ENCODE peak calls at places on chromosome 6, in ten cellular contexts. One of them, this sample, is unnamed.
A peak's percentile ranks its signal among the peaks of the same experiment; 100 is the strongest.

GRCh38 chr6:110814488-110815259 is 595 bp downstream of the CDK19 start:
- DNase-seq in heart left ventricle: peak; percentile 71
- DNase-seq in psoas muscle: peak; percentile 61
- DNase-seq in Karpas-422: peak; percentile 75
- DNase-seq in IMR-90: peak; percentile 45
- DNase-seq in A549: peak; percentile 36
- DNase-seq in CD8-positive, alpha-beta T cell: peak; percentile 54
- DNase-seq in upper lobe of right lung: peak; percentile 86
- DNase-seq in mesendoderm: peak; percentile 59
- DNase-seq in suprapubic skin: peak; percentile 83
- DNase-seq in this sample: peak; percentile 46

GRCh38 chr6:12751694-12752304 is 35.2 kb downstream of the PHACTR1 start:
- DNase-seq in heart left ventricle: peak; percentile 41
- DNase-seq in psoas muscle: peak; percentile 22
- DNase-seq in Karpas-422: peak; percentile 79
- DNase-seq in IMR-90: peak; percentile 12
- DNase-seq in A549: peak; percentile 14
- DNase-seq in CD8-positive, alpha-beta T cell: peak; percentile 10
- DNase-seq in upper lobe of right lung: no peak
- DNase-seq in mesendoderm: peak; percentile 78
- DNase-seq in suprapubic skin: no peak
- DNase-seq in this sample: peak; percentile 5

GRCh38 chr6:143569035-143569434 is 57.5 kb upstream of the FUCA2 start:
- DNase-seq in heart left ventricle: no peak
- DNase-seq in psoas muscle: no peak
- DNase-seq in Karpas-422: no peak
- DNase-seq in IMR-90: peak; percentile 53
- DNase-seq in A549: no peak
- DNase-seq in CD8-positive, alpha-beta T cell: no peak
- DNase-seq in upper lobe of right lung: no peak
- DNase-seq in mesendoderm: no peak
- DNase-seq in suprapubic skin: no peak
- DNase-seq in this sample: no peak

GRCh38 chr6:166221040-166221439 is 53.4 kb upstream of the TBXT start:
- DNase-seq in heart left ventricle: no peak
- DNase-seq in psoas muscle: no peak
- DNase-seq in Karpas-422: no peak
- DNase-seq in IMR-90: no peak
- DNase-seq in A549: no peak
- DNase-seq in CD8-positive, alpha-beta T cell: no peak
- DNase-seq in upper lobe of right lung: no peak
- DNase-seq in mesendoderm: no peak
- DNase-seq in suprapubic skin: no peak
- DNase-seq in this sample: peak; percentile 48

GRCh38 chr6:105077592-105078463 is 102.0 kb downstream of the POPDC3 start:
- DNase-seq in heart left ventricle: no peak
- DNase-seq in psoas muscle: no peak
- DNase-seq in Karpas-422: peak; percentile 81
- DNase-seq in IMR-90: peak; percentile 64
- DNase-seq in A549: peak; percentile 51
- DNase-seq in CD8-positive, alpha-beta T cell: no peak
- DNase-seq in upper lobe of right lung: no peak
- DNase-seq in mesendoderm: peak; percentile 54
- DNase-seq in suprapubic skin: no peak
- DNase-seq in this sample: no peak

GRCh38 chr6:148835920-148836441 is 89.2 kb downstream of the UST start:
- DNase-seq in heart left ventricle: no peak
- DNase-seq in psoas muscle: no peak
- DNase-seq in Karpas-422: no peak
- DNase-seq in IMR-90: peak; percentile 96
- DNase-seq in A549: no peak
- DNase-seq in CD8-positive, alpha-beta T cell: no peak
- DNase-seq in upper lobe of right lung: no peak
- DNase-seq in mesendoderm: no peak
- DNase-seq in suprapubic skin: no peak
- DNase-seq in this sample: no peak

GRCh38 chr6:9116026-9116425 is 680.7 kb upstream of the SLC35B3 start:
- DNase-seq in heart left ventricle: no peak
- DNase-seq in psoas muscle: no peak
- DNase-seq in Karpas-422: no peak
- DNase-seq in IMR-90: peak; percentile 79
- DNase-seq in A549: no peak
- DNase-seq in CD8-positive, alpha-beta T cell: no peak
- DNase-seq in upper lobe of right lung: no peak
- DNase-seq in mesendoderm: peak; percentile 40
- DNase-seq in suprapubic skin: no peak
- DNase-seq in this sample: no peak

GRCh38 chr6:142943746-142944125 is 1.2 kb downstream of the HIVEP2 start:
- DNase-seq in heart left ventricle: no peak
- DNase-seq in psoas muscle: no peak
- DNase-seq in Karpas-422: peak; percentile 40
- DNase-seq in IMR-90: peak; percentile 48
- DNase-seq in A549: peak; percentile 13
- DNase-seq in CD8-positive, alpha-beta T cell: peak; percentile 35
- DNase-seq in upper lobe of right lung: no peak
- DNase-seq in mesendoderm: peak; percentile 41
- DNase-seq in suprapubic skin: no peak
- DNase-seq in this sample: peak; percentile 73

GRCh38 chr6:28360961-28361360 is 11.2 kb downstream of the ZKSCAN3 start:
- DNase-seq in heart left ventricle: no peak
- DNase-seq in psoas muscle: no peak
- DNase-seq in Karpas-422: no peak
- DNase-seq in IMR-90: no peak
- DNase-seq in A549: no peak
- DNase-seq in CD8-positive, alpha-beta T cell: no peak
- DNase-seq in upper lobe of right lung: no peak
- DNase-seq in mesendoderm: no peak
- DNase-seq in suprapubic skin: no peak
- DNase-seq in this sample: no peak

GRCh38 chr6:134822920-134823430 is 126.9 kb downstream of the ALDH8A1 start:
- DNase-seq in heart left ventricle: peak; percentile 28
- DNase-seq in psoas muscle: no peak
- DNase-seq in Karpas-422: peak; percentile 90
- DNase-seq in IMR-90: peak; percentile 90
- DNase-seq in A549: peak; percentile 82
- DNase-seq in CD8-positive, alpha-beta T cell: peak; percentile 22
- DNase-seq in upper lobe of right lung: peak; percentile 65
- DNase-seq in mesendoderm: peak; percentile 92
- DNase-seq in suprapubic skin: no peak
- DNase-seq in this sample: peak; percentile 50

GRCh38 chr6:18323935-18324707 is 59.8 kb upstream of the DEK start:
- DNase-seq in heart left ventricle: no peak
- DNase-seq in psoas muscle: no peak
- DNase-seq in Karpas-422: peak; percentile 89
- DNase-seq in IMR-90: peak; percentile 61
- DNase-seq in A549: peak; percentile 36
- DNase-seq in CD8-positive, alpha-beta T cell: peak; percentile 13
- DNase-seq in upper lobe of right lung: no peak
- DNase-seq in mesendoderm: peak; percentile 47
- DNase-seq in suprapubic skin: no peak
- DNase-seq in this sample: no peak

GRCh38 chr6:148617522-148617921 is 129.3 kb upstream of the UST start:
- DNase-seq in heart left ventricle: no peak
- DNase-seq in psoas muscle: no peak
- DNase-seq in Karpas-422: no peak
- DNase-seq in IMR-90: peak; percentile 56
- DNase-seq in A549: no peak
- DNase-seq in CD8-positive, alpha-beta T cell: no peak
- DNase-seq in upper lobe of right lung: no peak
- DNase-seq in mesendoderm: no peak
- DNase-seq in suprapubic skin: no peak
- DNase-seq in this sample: no peak

GRCh38 chr6:75849329-75850025 is 100.4 kb downstream of the MYO6 start:
- DNase-seq in heart left ventricle: no peak
- DNase-seq in psoas muscle: no peak
- DNase-seq in Karpas-422: no peak
- DNase-seq in IMR-90: peak; percentile 19
- DNase-seq in A549: peak; percentile 3
- DNase-seq in CD8-positive, alpha-beta T cell: no peak
- DNase-seq in upper lobe of right lung: no peak
- DNase-seq in mesendoderm: no peak
- DNase-seq in suprapubic skin: no peak
- DNase-seq in this sample: no peak

GRCh38 chr6:44470106-44470446 is 82.6 kb downstream of the CDC5L start:
- DNase-seq in heart left ventricle: no peak
- DNase-seq in psoas muscle: no peak
- DNase-seq in Karpas-422: peak; percentile 48
- DNase-seq in IMR-90: no peak
- DNase-seq in A549: no peak
- DNase-seq in CD8-positive, alpha-beta T cell: no peak
- DNase-seq in upper lobe of right lung: no peak
- DNase-seq in mesendoderm: no peak
- DNase-seq in suprapubic skin: no peak
- DNase-seq in this sample: no peak

GRCh38 chr6:1623769-1624070 is 14.0 kb downstream of the FOXC1 start:
- DNase-seq in heart left ventricle: no peak
- DNase-seq in psoas muscle: no peak
- DNase-seq in Karpas-422: no peak
- DNase-seq in IMR-90: no peak
- DNase-seq in A549: no peak
- DNase-seq in CD8-positive, alpha-beta T cell: no peak
- DNase-seq in upper lobe of right lung: no peak
- DNase-seq in mesendoderm: no peak
- DNase-seq in suprapubic skin: no peak
- DNase-seq in this sample: no peak
- H3K4me3 ChIP-seq in heart left ventricle: peak overlapping the region; percentile 55
- H3K4me3 ChIP-seq in psoas muscle: peak overlapping the region; percentile 78
- H3K4me3 ChIP-seq in Karpas-422: no peak overlapping the region
- H3K4me3 ChIP-seq in IMR-90: no peak overlapping the region
- H3K4me3 ChIP-seq in A549: no peak overlapping the region
- H3K4me3 ChIP-seq in CD8-positive, alpha-beta T cell: no peak overlapping the region
- H3K4me3 ChIP-seq in upper lobe of right lung: no peak overlapping the region
- H3K4me3 ChIP-seq in mesendoderm: no peak overlapping the region
- H3K4me3 ChIP-seq in suprapubic skin: peak overlapping the region; percentile 73
- H3K4me3 ChIP-seq in this sample: no peak overlapping the region

GRCh38 chr6:37615564-37616340 is 81.9 kb downstream of the MDGA1 start:
- DNase-seq in heart left ventricle: no peak
- DNase-seq in psoas muscle: no peak
- DNase-seq in Karpas-422: no peak
- DNase-seq in IMR-90: no peak
- DNase-seq in A549: no peak
- DNase-seq in CD8-positive, alpha-beta T cell: no peak
- DNase-seq in upper lobe of right lung: no peak
- DNase-seq in mesendoderm: no peak
- DNase-seq in suprapubic skin: no peak
- DNase-seq in this sample: no peak

GRCh38 chr6:37614059-37614940 is 83.4 kb downstream of the MDGA1 start:
- DNase-seq in heart left ventricle: no peak
- DNase-seq in psoas muscle: no peak
- DNase-seq in Karpas-422: no peak
- DNase-seq in IMR-90: no peak
- DNase-seq in A549: no peak
- DNase-seq in CD8-positive, alpha-beta T cell: no peak
- DNase-seq in upper lobe of right lung: no peak
- DNase-seq in mesendoderm: no peak
- DNase-seq in suprapubic skin: no peak
- DNase-seq in this sample: no peak

GRCh38 chr6:37608587-37608986 is 89.1 kb downstream of the MDGA1 start:
- DNase-seq in heart left ventricle: no peak
- DNase-seq in psoas muscle: no peak
- DNase-seq in Karpas-422: no peak
- DNase-seq in IMR-90: no peak
- DNase-seq in A549: no peak
- DNase-seq in CD8-positive, alpha-beta T cell: no peak
- DNase-seq in upper lobe of right lung: no peak
- DNase-seq in mesendoderm: no peak
- DNase-seq in suprapubic skin: no peak
- DNase-seq in this sample: no peak

GRCh38 chr6:37611516-37611915 is 86.2 kb downstream of the MDGA1 start:
- DNase-seq in heart left ventricle: no peak
- DNase-seq in psoas muscle: no peak
- DNase-seq in Karpas-422: no peak
- DNase-seq in IMR-90: no peak
- DNase-seq in A549: no peak
- DNase-seq in CD8-positive, alpha-beta T cell: no peak
- DNase-seq in upper lobe of right lung: no peak
- DNase-seq in mesendoderm: no peak
- DNase-seq in suprapubic skin: no peak
- DNase-seq in this sample: no peak

GRCh38 chr6:37612475-37612874 is 85.2 kb downstream of the MDGA1 start:
- DNase-seq in heart left ventricle: no peak
- DNase-seq in psoas muscle: no peak
- DNase-seq in Karpas-422: no peak
- DNase-seq in IMR-90: peak; percentile 37
- DNase-seq in A549: no peak
- DNase-seq in CD8-positive, alpha-beta T cell: no peak
- DNase-seq in upper lobe of right lung: no peak
- DNase-seq in mesendoderm: no peak
- DNase-seq in suprapubic skin: no peak
- DNase-seq in this sample: no peak
- H3K4me1 ChIP-seq in heart left ventricle: no peaks in the 10 kb centered on the region
- H3K4me1 ChIP-seq in psoas muscle: no peaks in the 10 kb centered on the region
- H3K4me1 ChIP-seq in Karpas-422: no peaks in the 10 kb centered on the region
- H3K4me1 ChIP-seq in IMR-90: peaks cover 5% of the 10 kb centered on the region
- H3K4me1 ChIP-seq in A549: peaks cover 2% of the 10 kb centered on the region
- H3K4me1 ChIP-seq in CD8-positive, alpha-beta T cell: no peaks in the 10 kb centered on the region
- H3K4me1 ChIP-seq in upper lobe of right lung: no peaks in the 10 kb centered on the region
- H3K4me1 ChIP-seq in mesendoderm: peaks cover 3% of the 10 kb centered on the region
- H3K4me1 ChIP-seq in suprapubic skin: no peaks in the 10 kb centered on the region
- H3K4me1 ChIP-seq in this sample: no peaks in the 10 kb centered on the region

DNA sequence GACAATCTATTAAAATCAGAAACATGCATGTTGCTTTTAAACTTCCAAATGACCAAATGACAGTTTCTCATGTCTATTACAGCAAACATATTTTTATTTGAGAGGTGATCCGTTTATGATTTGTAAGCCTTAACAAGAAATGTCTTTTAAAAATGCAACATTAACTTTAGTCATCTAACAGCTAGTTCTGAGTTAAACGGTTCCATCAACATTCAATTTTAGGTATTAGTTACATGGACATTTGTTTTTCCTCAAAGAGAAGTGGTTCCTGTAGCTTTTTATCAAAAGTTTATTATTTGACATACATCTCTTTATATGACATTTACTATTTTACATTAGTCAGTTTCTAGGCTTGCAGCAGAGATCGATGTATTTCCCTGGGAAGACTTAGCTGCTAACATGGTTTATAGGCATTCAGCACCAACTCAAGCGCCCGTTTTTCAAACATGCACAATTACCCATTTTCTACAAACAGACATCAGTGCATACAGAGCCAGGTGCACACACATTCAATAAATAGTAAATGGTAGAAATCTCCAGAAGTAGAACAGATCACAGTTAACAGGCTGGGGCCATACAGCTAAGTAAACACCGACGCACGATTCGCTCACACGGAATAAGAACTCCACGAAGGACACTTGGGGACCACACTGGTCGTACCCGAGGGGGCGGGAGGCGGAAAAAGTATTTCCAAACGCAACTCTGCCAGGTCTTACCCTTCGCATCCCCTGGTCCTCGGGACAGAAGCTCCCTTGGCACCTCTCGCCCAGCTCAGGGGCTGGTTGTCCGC is 865 bp downstream of the CNR1 start:
- DNase-seq in heart left ventricle: no peak
- DNase-seq in psoas muscle: no peak
- DNase-seq in Karpas-422: no peak
- DNase-seq in IMR-90: no peak
- DNase-seq in A549: no peak
- DNase-seq in CD8-positive, alpha-beta T cell: no peak
- DNase-seq in upper lobe of right lung: no peak
- DNase-seq in mesendoderm: no peak
- DNase-seq in suprapubic skin: no peak
- DNase-seq in this sample: no peak
- H3K27ac ChIP-seq in heart left ventricle: no peak overlapping the region
- H3K27ac ChIP-seq in psoas muscle: no peak overlapping the region
- H3K27ac ChIP-seq in Karpas-422: no peak overlapping the region
- H3K27ac ChIP-seq in IMR-90: no peak overlapping the region
- H3K27ac ChIP-seq in A549: peak overlapping the region; percentile 82
- H3K27ac ChIP-seq in CD8-positive, alpha-beta T cell: no peak overlapping the region
- H3K27ac ChIP-seq in upper lobe of right lung: peak overlapping the region; percentile 70
- H3K27ac ChIP-seq in mesendoderm: no peak overlapping the region
- H3K27ac ChIP-seq in suprapubic skin: peak overlapping the region; percentile 31
- H3K27ac ChIP-seq in this sample: no peak overlapping the region

GRCh38 chr6:96649926-96650325 is 87.0 kb downstream of the FHL5 start:
- DNase-seq in heart left ventricle: no peak
- DNase-seq in psoas muscle: no peak
- DNase-seq in Karpas-422: no peak
- DNase-seq in IMR-90: no peak
- DNase-seq in A549: no peak
- DNase-seq in CD8-positive, alpha-beta T cell: no peak
- DNase-seq in upper lobe of right lung: no peak
- DNase-seq in mesendoderm: no peak
- DNase-seq in suprapubic skin: no peak
- DNase-seq in this sample: no peak
- H3K4me3 ChIP-seq in heart left ventricle: no peak overlapping the region
- H3K4me3 ChIP-seq in psoas muscle: no peak overlapping the region
- H3K4me3 ChIP-seq in Karpas-422: no peak overlapping the region
- H3K4me3 ChIP-seq in IMR-90: no peak overlapping the region
- H3K4me3 ChIP-seq in A549: no peak overlapping the region
- H3K4me3 ChIP-seq in CD8-positive, alpha-beta T cell: no peak overlapping the region
- H3K4me3 ChIP-seq in upper lobe of right lung: no peak overlapping the region
- H3K4me3 ChIP-seq in mesendoderm: no peak overlapping the region
- H3K4me3 ChIP-seq in suprapubic skin: no peak overlapping the region
- H3K4me3 ChIP-seq in this sample: no peak overlapping the region

This sample was measured in CD4-positive, alpha-beta memory T cell.